ENCODE peak calls at places on chromosomes 13 and 19, in nine cellular contexts. Q is choroid plexus epithelial cell, X is hypothalamus, T is progenitor cell of endocrine pancreas, O is ascending aorta, L is GM23248, E is left cardiac atrium, Y is EL, F is G401. H is an unnamed sample.

GRCh38 chr13:114264886-114265611 is 16.4 kb upstream of the UPF3A start:
- DNase-seq in T (no peak), Y (peak), Q (peak), F (no peak), O (no peak), L (peak), E (no peak), X (no peak), H (no peak)

GRCh38 chr19:47275866-47276461 is 1.3 kb downstream of the INAFM1 start:
- DNase-seq in O (peak), L (peak), Q (peak), E (peak), X (no peak), Y (peak), F (peak), T (no peak), H (no peak)

GRCh38 chr13:26525528-26525927 is 32.0 kb upstream of the WASF3 start:
- DNase-seq in L (no peak), O (no peak), Y (no peak), T (no peak), E (no peak), X (no peak), Q (no peak), F (peak), H (no peak)

GRCh38 chr13:91017669-91018053 is 329.8 kb upstream of the MIR17HG start:
- DNase-seq in E (peak), X (no peak), T (no peak), L (no peak), O (no peak), F (peak), Y (no peak), Q (no peak), H (no peak)

GRCh38 chr19:13100031-13100588 is 2.5 kb downstream of the LYL1 start:
- DNase-seq in E (no peak), O (peak), Y (no peak), F (no peak), T (no peak), L (peak), Q (no peak), X (no peak), H (no peak)

GRCh38 chr13:76512676-76513277 is 373.4 kb downstream of the KCTD12 start:
- DNase-seq in X (no peak), T (no peak), E (no peak), F (no peak), Y (peak), Q (peak), L (peak), O (no peak), H (peak)

GRCh38 chr19:40907968-40908735 is 26.1 kb upstream of the CYP2A7 start:
- DNase-seq in T (no peak), E (no peak), F (no peak), X (peak), Q (no peak), O (no peak), L (peak), Y (no peak), H (no peak)

GRCh38 chr13:30289533-30289932 is 17.8 kb downstream of the KATNAL1 start:
- DNase-seq in Y (no peak), Q (no peak), E (no peak), F (no peak), X (no peak), L (no peak), T (no peak), O (no peak), H (no peak)

GRCh38 chr19:35901854-35902661 is at the start of gene HCST:
- DNase-seq in Q (no peak), O (no peak), F (no peak), X (peak), Y (peak), L (peak), T (no peak), E (no peak), H (no peak)

GRCh38 chr13:39336964-39337363 is 266.0 kb downstream of the LHFPL6 start:
- DNase-seq in L (no peak), Y (no peak), E (no peak), Q (no peak), O (no peak), F (no peak), T (no peak), X (no peak), H (no peak)

GRCh38 chr19:3785464-3785937 is 680 bp downstream of the MATK start:
- DNase-seq in L (no peak), Q (no peak), X (no peak), T (no peak), F (no peak), O (no peak), Y (no peak), E (no peak), H (no peak)

GRCh38 chr13:80242728-80243427 is 98.0 kb downstream of the SPRY2 start:
- DNase-seq in L (no peak), T (no peak), X (no peak), Q (no peak), O (no peak), Y (no peak), F (no peak), E (no peak), H (no peak)

GRCh38 chr19:35673121-35673804 is 6.9 kb downstream of the UPK1A start:
- DNase-seq in O (peak), X (no peak), T (no peak), Y (peak), E (peak), Q (peak), F (no peak), L (peak), H (no peak)

GRCh38 chr19:49570138-49570856 is 10.1 kb downstream of the NOSIP start:
- DNase-seq in Q (peak), O (peak), Y (peak), L (peak), F (peak), X (peak), E (no peak), T (peak), H (peak)

GRCh38 chr13:26377038-26377437 is 123.1 kb downstream of the CDK8 start:
- DNase-seq in Y (peak), E (no peak), O (no peak), T (no peak), X (no peak), L (peak), F (peak), Q (peak), H (no peak)

GRCh38 chr13:41315466-41316047 is 4.5 kb downstream of the NAA16 start:
- DNase-seq in F (no peak), Y (peak), Q (peak), L (peak), T (no peak), X (no peak), E (no peak), O (no peak), H (no peak)

GRCh38 chr19:54851353-54851752 is 1.1 kb downstream of the KIR3DL2 start:
- DNase-seq in F (no peak), E (no peak), T (no peak), L (no peak), X (no peak), Q (no peak), Y (no peak), O (no peak), H (no peak)

GRCh38 chr13:25286308-25286968 is 850 bp downstream of the MTMR6 start:
- DNase-seq in O (no peak), Q (peak), F (peak), T (no peak), Y (peak), E (no peak), X (peak), L (peak), H (no peak)

GRCh38 chr13:112956516-112957294 is 12.3 kb upstream of the MCF2L start:
- DNase-seq in Q (peak), Y (no peak), O (no peak), L (no peak), E (no peak), T (no peak), F (peak), X (no peak), H (no peak)

GRCh38 chr13:51070005-51070649 is 40.9 kb downstream of the C13orf42 start:
- DNase-seq in E (peak), L (peak), Y (peak), Q (peak), O (peak), F (peak), T (peak), X (peak), H (peak)

GRCh38 chr13:40589285-40590109 is 76.9 kb downstream of the FOXO1 start:
- DNase-seq in Q (peak), O (peak), T (no peak), E (peak), L (peak), Y (peak), X (peak), F (peak), H (peak)

GRCh38 chr19:29211562-29212416 is 1.2 kb downstream of the UQCRFS1 start:
- DNase-seq in X (no peak), Q (peak), Y (peak), T (no peak), O (no peak), F (no peak), L (peak), E (no peak), H (peak)

GRCh38 chr19:42253245-42254082 is 1.5 kb downstream of the ERF start:
- DNase-seq in Y (peak), O (peak), T (peak), E (peak), F (peak), Q (peak), X (peak), L (peak), H (no peak)

GRCh38 chr19:30425885-30426838 is 54.0 kb downstream of the ZNF536 start:
- DNase-seq in F (no peak), Y (no peak), X (no peak), E (no peak), L (no peak), Q (no peak), O (no peak), T (no peak), H (no peak)

GRCh38 chr19:6087074-6087506 is 23.2 kb downstream of the RFX2 start:
- DNase-seq in L (no peak), Q (no peak), X (no peak), Y (no peak), F (no peak), E (no peak), O (no peak), T (no peak), H (no peak)

GRCh38 chr19:2385053-2385721 is 25.1 kb downstream of the TMPRSS9 start:
- DNase-seq in E (no peak), O (no peak), F (no peak), T (no peak), L (peak), Y (peak), X (peak), Q (peak), H (peak)

GRCh38 chr13:107838592-107839161 is 376.7 kb downstream of the LIG4 start:
- DNase-seq in X (no peak), Q (no peak), E (no peak), F (no peak), O (no peak), T (no peak), L (no peak), Y (no peak), H (no peak)

GRCh38 chr19:47435196-47435595 is 15.9 kb upstream of the MEIS3 start:
- DNase-seq in Q (no peak), Y (no peak), E (peak), L (no peak), X (no peak), F (no peak), T (no peak), O (no peak), H (no peak)

GRCh38 chr13:90171649-90172048 is 1175.8 kb upstream of the MIR17HG start:
- DNase-seq in L (peak), Q (peak), Y (no peak), T (no peak), F (no peak), O (no peak), E (no peak), X (no peak), H (no peak)

GRCh38 chr19:19021115-19021514 is 12.2 kb downstream of the SUGP2 start:
- DNase-seq in Q (peak), T (no peak), X (no peak), Y (peak), L (peak), O (no peak), F (no peak), E (no peak), H (no peak)

GRCh38 chr19:50365434-50366306 is at the start of gene NAPSA:
- DNase-seq in O (no peak), T (no peak), Q (no peak), X (no peak), E (no peak), L (no peak), Y (no peak), F (no peak), H (no peak)

GRCh38 chr13:49356224-49356623 is 87.6 kb downstream of the CAB39L start:
- DNase-seq in T (no peak), Y (peak), F (no peak), L (peak), O (no peak), X (no peak), Q (peak), E (no peak), H (peak)

GRCh38 chr13:112210401-112210800 is 143.5 kb downstream of the SOX1 start:
- DNase-seq in Q (no peak), E (no peak), L (no peak), O (no peak), X (no peak), F (no peak), T (no peak), Y (no peak), H (no peak)

GRCh38 chr13:51825165-51825592 is 19.8 kb downstream of the TMEM272 start:
- DNase-seq in O (no peak), Q (peak), F (no peak), E (no peak), L (peak), T (no peak), X (no peak), Y (no peak), H (no peak)

GRCh38 chr19:51546650-51547396 is 15.4 kb upstream of the SIGLEC6 start:
- DNase-seq in Q (peak), F (no peak), O (no peak), T (no peak), X (no peak), L (peak), Y (peak), E (no peak), H (no peak)

GRCh38 chr13:27927444-27928352 is 7.9 kb downstream of the PDX1 start:
- DNase-seq in F (no peak), T (no peak), O (no peak), X (no peak), Q (no peak), Y (no peak), L (no peak), E (no peak), H (no peak)

H was measured in fibroblast of the conjunctiva.